ENCODE peak calls at places on chromosomes 5 and 9, in four cellular contexts. Q is mesenchymal stem cell, J is H9, X is H1. V is an unnamed sample.

GRCh38 chr5:56479701-56480304 is 246.7 kb upstream of the ANKRD55 start:
- DNase-seq in Q (no peak), J (no peak), X (no peak), V (no peak)

GRCh38 chr5:119343766-119344165 is 12.1 kb upstream of the TNFAIP8 start:
- DNase-seq in Q (no peak), J (no peak), X (no peak), V (peak; percentile 65)

GRCh38 chr9:94847486-94847885 is 121.0 kb downstream of the AOPEP start:
- DNase-seq in Q (no peak), J (no peak), X (no peak), V (peak; percentile 86)

GRCh38 chr9:121612511-121612998 is 38.9 kb upstream of the DAB2IP start:
- DNase-seq in Q (peak; percentile 53), J (peak; percentile 55), X (no peak), V (no peak)

GRCh38 chr9:123687246-123687721 is 242.6 kb downstream of the DENND1A start:
- DNase-seq in Q (no peak), J (no peak), X (no peak), V (no peak)

GRCh38 chr9:134460206-134460605 is 134.0 kb downstream of the RXRA start:
- DNase-seq in Q (no peak), J (no peak), X (no peak), V (no peak)

GRCh38 chr5:172524573-172525021 is 70.3 kb upstream of the SH3PXD2B start:
- DNase-seq in Q (no peak), J (no peak), X (peak; percentile 24), V (no peak)

GRCh38 chr9:96612105-96612965 is 7.3 kb downstream of the CDC14B start:
- DNase-seq in Q (peak; percentile 92), J (no peak), X (no peak), V (peak; percentile 96)

GRCh38 chr5:61330341-61330878 is 1.6 kb upstream of the ZSWIM6 start:
- DNase-seq in Q (peak; percentile 74), J (peak; percentile 55), X (peak; percentile 75), V (peak; percentile 45)

DNA sequence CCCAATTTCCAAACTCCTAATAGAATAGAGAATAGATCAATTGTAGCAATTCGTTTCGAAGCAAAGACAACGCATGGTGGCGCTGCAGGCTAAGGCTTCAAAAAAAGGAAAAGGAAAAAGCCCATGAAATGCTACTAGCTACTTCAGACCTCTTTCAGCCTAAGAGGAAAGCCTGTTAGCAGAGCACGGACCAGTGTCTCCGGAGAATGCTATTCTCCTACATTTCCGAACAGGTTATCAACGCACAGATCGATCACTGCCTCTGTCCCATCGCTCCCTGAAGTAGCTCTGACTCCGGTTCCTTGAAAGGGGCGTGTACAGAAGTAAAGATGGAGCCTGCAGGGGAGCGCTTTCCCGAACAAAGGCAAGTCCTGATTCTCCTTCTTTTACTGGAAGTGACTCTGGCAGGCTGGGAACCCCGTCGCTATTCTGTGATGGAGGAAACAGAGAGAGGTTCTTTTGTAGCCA is at the start of gene PCDHB15:
- DNase-seq in Q (peak; percentile 4), J (peak; percentile 65), X (peak; percentile 83), V (no peak)
- H4K91ac ChIP-seq in Q (no peak within 1 kb of the TSS), J (no peak within 1 kb of the TSS), X (no peak within 1 kb of the TSS), V (no peak within 1 kb of the TSS)

GRCh38 chr5:73135429-73136276 is 15.3 kb downstream of the TMEM171 start:
- DNase-seq in Q (peak; percentile 45), J (peak; percentile 53), X (no peak), V (peak; percentile 42)
- H4K91ac ChIP-seq in Q (no peak overlapping the region), J (no peak overlapping the region), X (no peak overlapping the region), V (peak overlapping the region; percentile 46)

DNA sequence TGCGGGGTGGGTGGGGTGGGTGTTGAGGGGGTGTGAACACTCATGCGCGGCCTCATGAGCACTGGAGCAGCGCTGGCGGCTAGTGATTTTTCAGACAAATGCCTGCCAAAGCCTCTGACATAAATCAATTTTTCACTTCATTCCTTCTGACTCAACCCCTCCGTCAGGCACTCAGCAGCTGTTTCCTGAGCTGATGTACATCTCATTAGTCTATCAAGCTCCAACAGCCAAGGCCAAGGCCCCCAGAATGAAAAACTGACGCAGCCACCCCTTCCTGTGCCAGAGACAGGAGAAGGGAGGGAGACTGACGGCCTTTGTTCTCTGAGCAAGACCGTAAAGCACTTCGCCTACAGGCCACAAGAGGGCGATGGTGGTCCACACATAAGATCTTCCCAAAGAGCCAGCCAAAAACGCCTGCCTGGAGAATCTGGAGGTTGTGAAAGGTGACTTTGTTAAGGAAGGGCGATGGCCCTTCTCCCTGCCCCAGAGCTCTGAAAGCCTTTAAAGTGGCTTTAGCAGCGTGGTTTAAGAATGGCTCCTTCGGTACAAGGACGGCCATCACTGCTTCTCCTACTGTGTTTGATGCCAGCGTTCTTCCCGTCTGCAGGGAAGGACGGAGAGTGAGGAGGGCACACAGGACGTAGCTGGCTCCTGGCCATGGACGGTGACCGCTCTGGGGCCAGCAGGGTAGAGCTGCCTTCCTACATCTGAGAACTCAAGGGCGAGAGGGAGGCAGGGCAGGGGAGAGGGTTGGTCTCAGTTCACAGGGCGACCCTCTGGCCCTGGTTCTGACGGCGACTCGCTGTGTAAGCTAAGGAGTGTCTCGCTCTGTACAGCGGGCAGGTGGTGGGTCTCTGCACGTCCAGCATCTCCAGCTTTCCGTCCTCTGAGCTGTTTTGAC is 37.1 kb downstream of the ALG2 start:
- DNase-seq in Q (peak; percentile 86), J (peak; percentile 89), X (peak; percentile 90), V (peak; percentile 93)
- H4K91ac ChIP-seq in Q (peak overlapping the region; percentile 3), J (no peak overlapping the region), X (peak overlapping the region; percentile 26), V (peak overlapping the region; percentile 62)

GRCh38 chr5:134648425-134649162 is at the start of gene SEC24A:
- DNase-seq in Q (peak; percentile 94), J (peak; percentile 95), X (peak; percentile 89), V (peak; percentile 87)
- H4K91ac ChIP-seq in Q (peak within 1 kb of the TSS; percentile 91), J (no peak within 1 kb of the TSS), X (peak within 1 kb of the TSS; percentile 22), V (peak within 1 kb of the TSS; percentile 98)